ENCODE peak calls at places on chromosomes 12 and 14, in six cellular contexts. K, I, R, S, H and D are unnamed samples.

GRCh38 chr14:45198551-45198950 is 54.5 kb downstream of the MIS18BP1 start:
- DNase-seq in K (no peak), I (no peak), R (no peak), S (no peak), H (no peak), D (no peak)

GRCh38 chr12:6963016-6963731 is 7.3 kb downstream of the PHB2 start:
- DNase-seq in K (peak; percentile 38), I (peak; percentile 72), R (no peak), S (no peak), H (no peak), D (no peak)

GRCh38 chr12:47686645-47687240 is 19.1 kb downstream of the RPAP3 start:
- DNase-seq in K (peak; percentile 44), I (peak; percentile 75), R (no peak), S (no peak), H (no peak), D (no peak)

GRCh38 chr14:51396222-51396815 is 156.3 kb downstream of the TMX1 start:
- DNase-seq in K (no peak), I (no peak), R (peak; percentile 12), S (peak; percentile 78), H (no peak), D (no peak)

GRCh38 chr14:71745072-71745471 is 187.2 kb upstream of the RGS6 start:
- DNase-seq in K (no peak), I (no peak), R (no peak), S (no peak), H (no peak), D (no peak)

GRCh38 chr12:85559127-85559526 is 277.1 kb downstream of the RASSF9 start:
- DNase-seq in K (no peak), I (no peak), R (no peak), S (no peak), H (no peak), D (no peak)

GRCh38 chr14:54567224-54567633 is 301 bp downstream of the SAMD4A start:
- DNase-seq in K (peak; percentile 76), I (no peak), R (no peak), S (no peak), H (no peak), D (no peak)

GRCh38 chr14:51097287-51097686 is 2.4 kb upstream of the TRIM9 start:
- DNase-seq in K (no peak), I (no peak), R (no peak), S (no peak), H (no peak), D (no peak)

GRCh38 chr14:89578048-89578619 is 161.1 kb upstream of the FOXN3 start:
- DNase-seq in K (no peak), I (no peak), R (no peak), S (no peak), H (no peak), D (no peak)

GRCh38 chr14:76810953-76811400 is 1.7 kb downstream of the ANGEL1 start:
- DNase-seq in K (peak; percentile 36), I (peak; percentile 75), R (no peak), S (no peak), H (no peak), D (no peak)

GRCh38 chr14:78946949-78947348 is 776.8 kb downstream of the NRXN3 start:
- DNase-seq in K (no peak), I (no peak), R (no peak), S (no peak), H (no peak), D (no peak)

GRCh38 chr14:85090681-85091080 is 439.3 kb upstream of the FLRT2 start:
- DNase-seq in K (no peak), I (no peak), R (no peak), S (no peak), H (no peak), D (no peak)

GRCh38 chr12:38316391-38317129 is at the start of gene ALG10B:
- DNase-seq in K (peak; percentile 79), I (peak; percentile 99), R (peak; percentile 89), S (peak; percentile 88), H (peak; percentile 88), D (peak; percentile 71)

GRCh38 chr14:72880164-72880563 is 13.7 kb downstream of the DPF3 start:
- DNase-seq in K (no peak), I (no peak), R (no peak), S (no peak), H (no peak), D (no peak)

GRCh38 chr12:132495629-132496207 is 5.8 kb downstream of the FBRSL1 start:
- DNase-seq in K (no peak), I (no peak), R (no peak), S (no peak), H (no peak), D (no peak)

GRCh38 chr12:121781751-121782615 is 11.5 kb downstream of the RHOF start:
- DNase-seq in K (no peak), I (peak; percentile 74), R (no peak), S (no peak), H (peak; percentile 52), D (no peak)

GRCh38 chr12:19239046-19239445 is 109.5 kb downstream of the PLEKHA5 start:
- DNase-seq in K (no peak), I (no peak), R (no peak), S (no peak), H (no peak), D (no peak)

GRCh38 chr12:19243577-19243976 is 114.0 kb downstream of the PLEKHA5 start:
- DNase-seq in K (no peak), I (no peak), R (no peak), S (no peak), H (no peak), D (no peak)

GRCh38 chr12:19238520-19238919 is 109.0 kb downstream of the PLEKHA5 start:
- DNase-seq in K (no peak), I (no peak), R (no peak), S (no peak), H (no peak), D (no peak)

GRCh38 chr12:19236656-19237055 is 107.1 kb downstream of the PLEKHA5 start:
- DNase-seq in K (no peak), I (peak; percentile 77), R (no peak), S (no peak), H (no peak), D (no peak)

GRCh38 chr12:19239616-19240234 is 110.2 kb downstream of the PLEKHA5 start:
- DNase-seq in K (no peak), I (no peak), R (no peak), S (no peak), H (no peak), D (no peak)
- H3K4me3 ChIP-seq in K (peak overlapping the region; percentile 6), I (peak overlapping the region; percentile 7), R (no peak overlapping the region), S (no peak overlapping the region), H (no peak overlapping the region), D (peak overlapping the region; percentile 16)

GRCh38 chr14:103110681-103111296 is 12.5 kb upstream of the TNFAIP2 start:
- DNase-seq in K (no peak), I (peak; percentile 89), R (no peak), S (no peak), H (no peak), D (no peak)

GRCh38 chr14:103113774-103114173 is 9.5 kb upstream of the TNFAIP2 start:
- DNase-seq in K (no peak), I (no peak), R (no peak), S (no peak), H (no peak), D (no peak)

GRCh38 chr14:103111297-103111981 is 11.8 kb upstream of the TNFAIP2 start:
- DNase-seq in K (no peak), I (no peak), R (no peak), S (no peak), H (no peak), D (no peak)

GRCh38 chr14:103113303-103113702 is 10.0 kb upstream of the TNFAIP2 start:
- DNase-seq in K (no peak), I (no peak), R (no peak), S (no peak), H (no peak), D (no peak)

DNA sequence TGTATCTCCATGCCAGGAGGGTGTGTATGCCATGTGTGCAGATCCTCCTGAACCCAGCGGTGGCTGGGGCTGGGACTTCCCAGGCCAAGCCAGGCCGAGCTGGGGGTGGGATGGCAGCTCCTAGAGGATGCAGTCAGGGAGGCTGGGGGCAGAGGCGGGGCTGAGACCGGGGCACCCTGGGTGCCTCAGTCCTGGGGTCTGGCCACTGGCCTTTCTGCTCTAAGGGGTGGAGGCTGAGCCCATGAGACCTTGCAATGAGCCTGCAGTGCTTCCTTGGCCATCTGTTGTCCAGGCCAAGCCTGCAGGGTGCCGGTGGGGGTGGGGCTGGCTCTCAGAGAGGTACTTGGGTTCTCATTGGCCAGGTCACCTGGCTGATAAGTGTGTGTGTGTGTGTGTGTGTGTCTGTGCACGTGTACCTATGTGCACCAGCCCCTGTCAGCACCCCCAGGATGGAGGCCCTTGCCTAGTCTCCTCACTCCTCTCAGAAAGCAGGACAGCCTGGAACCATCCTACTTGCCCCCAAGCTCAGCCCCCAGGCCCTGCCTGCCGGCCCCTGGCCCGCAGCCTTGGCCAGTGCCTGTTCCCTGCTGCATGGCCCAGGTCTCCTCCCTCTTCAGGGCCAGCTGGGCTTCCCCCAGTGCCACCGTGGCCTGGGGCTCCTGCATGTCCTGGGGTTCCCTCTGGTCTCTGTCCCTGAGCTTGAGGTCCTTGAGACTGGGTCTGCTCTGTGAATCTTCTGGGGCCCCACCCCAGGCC is 10.6 kb upstream of the TNFAIP2 start:
- DNase-seq in K (no peak), I (no peak), R (no peak), S (no peak), H (no peak), D (no peak)
- H3K27ac ChIP-seq in K (no peak overlapping the region), I (no peak overlapping the region), R (no peak overlapping the region), S (peak overlapping the region; percentile 82), H (no peak overlapping the region), D (no peak overlapping the region)

DNA sequence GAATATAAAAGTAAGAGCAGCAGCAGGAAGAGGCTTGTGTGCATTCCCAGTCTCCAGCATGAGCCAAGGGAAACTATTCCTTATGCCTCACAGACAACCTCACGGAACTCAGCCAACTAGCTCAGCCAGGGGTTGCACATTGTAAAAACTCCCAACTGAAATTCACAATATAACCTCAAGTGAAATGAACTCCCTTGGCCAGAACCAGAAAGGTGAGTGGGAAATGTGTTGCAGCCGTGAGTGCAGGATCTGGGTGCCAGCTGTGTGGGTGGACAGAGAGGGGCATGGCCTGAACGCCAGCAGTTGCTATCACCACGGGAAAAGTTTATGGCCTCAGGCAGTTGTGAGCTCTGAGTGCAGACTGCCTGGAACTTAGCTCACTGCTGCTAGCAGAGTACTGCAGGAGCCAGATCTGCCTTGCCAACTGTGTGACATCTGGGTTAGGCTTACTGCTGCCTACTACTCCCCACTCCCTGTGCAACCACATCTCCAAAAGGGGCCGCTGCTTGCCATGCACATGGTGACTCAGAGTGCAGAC is 2.3 kb upstream of the CLEC1A start:
- DNase-seq in K (peak; percentile 14), I (no peak), R (no peak), S (no peak), H (no peak), D (no peak)
- H3K4me3 ChIP-seq in K (no peak overlapping the region), I (no peak overlapping the region), R (no peak overlapping the region), S (no peak overlapping the region), H (no peak overlapping the region), D (no peak overlapping the region)

GRCh38 chr12:93199831-93200236 is 177.9 kb upstream of the NUDT4 start:
- DNase-seq in K (no peak), I (no peak), R (no peak), S (no peak), H (no peak), D (no peak)

GRCh38 chr12:93198086-93198485 is 179.6 kb upstream of the NUDT4 start:
- DNase-seq in K (no peak), I (no peak), R (no peak), S (peak; percentile 5), H (no peak), D (no peak)

GRCh38 chr12:93200291-93200917 is 177.3 kb upstream of the NUDT4 start:
- DNase-seq in K (no peak), I (no peak), R (no peak), S (no peak), H (no peak), D (no peak)

GRCh38 chr12:93195511-93195910 is 182.2 kb upstream of the NUDT4 start:
- DNase-seq in K (no peak), I (no peak), R (no peak), S (no peak), H (no peak), D (no peak)

GRCh38 chr12:93197067-93197593 is 180.6 kb upstream of the NUDT4 start:
- DNase-seq in K (no peak), I (no peak), R (no peak), S (no peak), H (no peak), D (no peak)
- H3K27ac ChIP-seq in K (peak overlapping the region; percentile 69), I (no peak overlapping the region), R (no peak overlapping the region), S (no peak overlapping the region), H (no peak overlapping the region), D (no peak overlapping the region)